ENCODE peak calls at places on chromosomes 6 and 20, in six cellular contexts. B, G, D, A, E and K are unnamed samples.

GRCh38 chr6:69305456-69305855 is 491.4 kb downstream of the LMBRD1 start:
- DNase-seq in G (no peak), E (no peak), B (no peak), A (no peak), D (no peak), K (no peak)

GRCh38 chr6:106527979-106528378 is 101.3 kb downstream of the RTN4IP1 start:
- DNase-seq in D (no peak), G (no peak), A (no peak), E (peak), B (no peak), K (peak)

GRCh38 chr6:81995548-81996289 is 243.2 kb upstream of the TENT5A start:
- DNase-seq in G (no peak), E (peak), D (no peak), B (no peak), A (no peak), K (no peak)

GRCh38 chr20:62267543-62267942 is 29.2 kb downstream of the OSBPL2 start:
- DNase-seq in D (no peak), G (no peak), A (no peak), B (no peak), E (no peak), K (no peak)

GRCh38 chr20:44643596-44644383 is 7.7 kb downstream of the ADA start:
- DNase-seq in G (no peak), A (peak), D (peak), E (peak), B (no peak), K (peak)

GRCh38 chr6:34172961-34173775 is 27.3 kb upstream of the GRM4 start:
- DNase-seq in D (no peak), B (no peak), A (no peak), G (no peak), E (no peak), K (no peak)

GRCh38 chr20:43787937-43788336 is 61.1 kb upstream of the GTSF1L start:
- DNase-seq in A (peak), E (no peak), D (no peak), B (no peak), G (no peak), K (no peak)

GRCh38 chr6:154491567-154492470 is 18.7 kb downstream of the CNKSR3 start:
- DNase-seq in A (no peak), B (no peak), E (no peak), D (no peak), G (no peak), K (no peak)

GRCh38 chr6:28940859-28941680 is 17.3 kb upstream of the TRIM27 start:
- DNase-seq in A (peak), D (peak), G (peak), E (peak), B (peak), K (peak)

GRCh38 chr6:28742668-28743270 is 181.0 kb downstream of the TRIM27 start:
- DNase-seq in A (peak), D (peak), B (no peak), E (peak), G (no peak), K (peak)

GRCh38 chr20:50957276-50957675 is 1.1 kb downstream of the DPM1 start:
- DNase-seq in A (no peak), B (no peak), G (no peak), D (no peak), E (peak), K (peak)

GRCh38 chr6:43867246-43867645 is 97.2 kb downstream of the VEGFA start:
- DNase-seq in E (no peak), A (no peak), D (no peak), G (no peak), B (no peak), K (no peak)

GRCh38 chr6:125392682-125393081 is 90.9 kb upstream of the HDDC2 start:
- DNase-seq in D (no peak), A (peak), E (no peak), B (no peak), G (no peak), K (no peak)

GRCh38 chr6:118372413-118372812 is 175.7 kb upstream of the PLN start:
- DNase-seq in D (no peak), E (peak), B (no peak), G (no peak), A (no peak), K (peak)

GRCh38 chr20:15411781-15412180 is 1074.4 kb upstream of the FLRT3 start:
- DNase-seq in A (no peak), B (no peak), D (no peak), G (no peak), E (no peak), K (no peak)

GRCh38 chr6:136889271-136890193 is 32.6 kb upstream of the SLC35D3 start:
- DNase-seq in G (no peak), E (no peak), A (no peak), D (no peak), B (no peak), K (no peak)

GRCh38 chr6:97151611-97152010 is 131.4 kb downstream of the MMS22L start:
- DNase-seq in A (no peak), E (no peak), D (no peak), B (no peak), G (no peak), K (no peak)